ENCODE peak calls at places on chromosomes 7 and 10, in five cellular contexts. Z is heart right ventricle, S is colonic mucosa, J is tibial artery, G is tibial nerve. H is an unnamed sample.
A peak's percentile ranks its signal among the peaks of the same experiment; 100 is the strongest.

GRCh38 chr7:116809636-116810266 is 52.6 kb upstream of the CAPZA2 start:
- DNase-seq in Z (peak; percentile 51), S (peak; percentile 66), J (no peak), G (no peak), H (no peak)

GRCh38 chr7:49483142-49483541 is 290.3 kb upstream of the VWC2 start:
- DNase-seq in Z (peak; percentile 6), S (peak; percentile 38), J (no peak), G (no peak), H (no peak)

GRCh38 chr10:80187465-80188409 is 17.6 kb downstream of the ANXA11 start:
- DNase-seq in Z (no peak), S (peak; percentile 79), J (no peak), G (no peak), H (no peak)

GRCh38 chr10:91566142-91566541 is 66.7 kb downstream of the PPP1R3C start:
- DNase-seq in Z (no peak), S (no peak), J (no peak), G (no peak), H (no peak)

GRCh38 chr7:31373337-31374289 is 33.1 kb upstream of the NEUROD6 start:
- DNase-seq in Z (peak; percentile 16), S (peak; percentile 58), J (no peak), G (no peak), H (no peak)

GRCh38 chr10:29530112-29530976 is 104.4 kb downstream of the SVIL start:
- DNase-seq in Z (no peak), S (no peak), J (no peak), G (no peak), H (no peak)

GRCh38 chr10:86393401-86393800 is 26.8 kb upstream of the GRID1 start:
- DNase-seq in Z (no peak), S (no peak), J (no peak), G (no peak), H (no peak)

GRCh38 chr10:27100800-27101347 is 580 bp upstream of the ANKRD26 start:
- DNase-seq in Z (no peak), S (no peak), J (no peak), G (no peak), H (no peak)

GRCh38 chr7:55099086-55099831 is 80.4 kb downstream of the EGFR start:
- DNase-seq in Z (no peak), S (no peak), J (no peak), G (peak; percentile 28), H (peak; percentile 63)

GRCh38 chr10:17366705-17367104 is 87.7 kb downstream of the ST8SIA6 start:
- DNase-seq in Z (no peak), S (no peak), J (no peak), G (no peak), H (no peak)

GRCh38 chr7:27202018-27202740 is 2.3 kb upstream of the HOXA13 start:
- DNase-seq in Z (no peak), S (peak; percentile 32), J (peak; percentile 47), G (no peak), H (no peak)

GRCh38 chr10:45419673-45420020 is 45.6 kb downstream of the ALOX5 start:
- DNase-seq in Z (peak; percentile 45), S (no peak), J (no peak), G (no peak), H (no peak)

GRCh38 chr7:128437426-128438332 is 18.0 kb upstream of the HILPDA start:
- DNase-seq in Z (no peak), S (no peak), J (no peak), G (no peak), H (no peak)

GRCh38 chr10:105024184-105024583 is 383.1 kb downstream of the SORCS3 start:
- DNase-seq in Z (no peak), S (no peak), J (no peak), G (no peak), H (no peak)

GRCh38 chr7:38731195-38731594 is 100.0 kb upstream of the AMPH start:
- DNase-seq in Z (no peak), S (no peak), J (no peak), G (no peak), H (no peak)

GRCh38 chr10:131187886-131188285 is 123.6 kb downstream of the TCERG1L start:
- DNase-seq in Z (no peak), S (no peak), J (no peak), G (no peak), H (no peak)

GRCh38 chr10:16828731-16829175 is 11.5 kb upstream of the RSU1 start:
- DNase-seq in Z (peak; percentile 67), S (no peak), J (peak; percentile 75), G (no peak), H (peak; percentile 37)

GRCh38 chr7:150370612-150371071 is 2.0 kb downstream of the REPIN1 start:
- DNase-seq in Z (no peak), S (no peak), J (no peak), G (no peak), H (no peak)

GRCh38 chr7:142770720-142771352 is at the start of gene PRSS2:
- DNase-seq in Z (no peak), S (no peak), J (no peak), G (no peak), H (no peak)

GRCh38 chr10:24255907-24256306 is 47.0 kb downstream of the KIAA1217 start:
- DNase-seq in Z (peak; percentile 48), S (no peak), J (no peak), G (no peak), H (peak; percentile 40)

GRCh38 chr7:107810626-107811025 is 7.6 kb upstream of the SLC26A3 start:
- DNase-seq in Z (no peak), S (no peak), J (no peak), G (no peak), H (no peak)

GRCh38 chr7:119572132-119572531 is 700.8 kb upstream of the KCND2 start:
- DNase-seq in Z (no peak), S (no peak), J (no peak), G (no peak), H (no peak)

GRCh38 chr10:79054203-79055099 is 14.3 kb upstream of the ZMIZ1 start:
- DNase-seq in Z (no peak), S (peak; percentile 90), J (peak; percentile 37), G (no peak), H (peak; percentile 12)

GRCh38 chr10:80382989-80383388 is 25.4 kb upstream of the PRXL2A start:
- DNase-seq in Z (peak; percentile 41), S (peak; percentile 40), J (no peak), G (no peak), H (no peak)

GRCh38 chr7:80313067-80313626 is 178.5 kb downstream of the GNAI1 start:
- DNase-seq in Z (no peak), S (no peak), J (no peak), G (no peak), H (no peak)

GRCh38 chr7:97460433-97460832 is 271.5 kb upstream of the TAC1 start:
- DNase-seq in Z (no peak), S (no peak), J (no peak), G (no peak), H (no peak)

GRCh38 chr10:114374141-114374791 is 30.0 kb downstream of the AFAP1L2 start:
- DNase-seq in Z (peak; percentile 73), S (peak; percentile 53), J (no peak), G (peak; percentile 38), H (peak; percentile 70)

GRCh38 chr7:150963707-150964559 is 14.2 kb downstream of the KCNH2 start:
- DNase-seq in Z (no peak), S (no peak), J (no peak), G (no peak), H (peak; percentile 36)

GRCh38 chr10:100006241-100006886 is 3.4 kb downstream of the DNMBP start:
- DNase-seq in Z (no peak), S (no peak), J (no peak), G (no peak), H (no peak)

GRCh38 chr10:80416401-80417098 is 8.2 kb downstream of the PRXL2A start:
- DNase-seq in Z (peak; percentile 77), S (no peak), J (no peak), G (peak; percentile 36), H (peak; percentile 86)

GRCh38 chr10:44926771-44927751 is 15.9 kb downstream of the TMEM72 start:
- DNase-seq in Z (no peak), S (no peak), J (peak; percentile 63), G (peak; percentile 63), H (no peak)

GRCh38 chr7:135662123-135662372 is 266 bp upstream of the STMP1 start:
- DNase-seq in Z (no peak), S (no peak), J (no peak), G (no peak), H (no peak)
- H3K27ac ChIP-seq in Z (peak overlapping the region; percentile 95), S (peak overlapping the region; percentile 69), J (peak overlapping the region; percentile 90), G (peak overlapping the region; percentile 95), H (peak overlapping the region; percentile 97)

DNA sequence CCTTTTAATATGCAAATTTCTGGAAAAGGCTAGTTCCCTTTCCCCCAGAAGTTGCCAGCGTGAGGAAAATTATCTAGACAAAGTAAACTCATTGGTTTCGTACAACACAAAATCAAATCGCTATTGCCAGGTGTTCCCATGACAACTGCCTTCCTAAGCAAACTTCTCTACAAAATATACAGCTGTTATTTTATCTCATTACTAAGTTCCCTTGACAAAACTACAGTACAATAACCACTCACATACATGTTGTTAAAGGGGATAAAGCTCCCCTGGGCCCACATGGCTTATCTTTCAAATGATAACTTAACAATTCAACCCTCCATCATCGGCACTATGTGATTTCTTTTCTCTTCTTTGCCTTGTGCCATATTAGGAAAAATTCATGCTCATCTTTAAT is 374.5 kb upstream of the AKR1E2 start:
- DNase-seq in Z (no peak), S (no peak), J (no peak), G (no peak), H (no peak)
- H3K4me3 ChIP-seq in Z (no peak overlapping the region), S (no peak overlapping the region), J (no peak overlapping the region), G (no peak overlapping the region), H (no peak overlapping the region)

GRCh38 chr10:125117941-125118630 is 42.3 kb downstream of the CTBP2 start:
- DNase-seq in Z (no peak), S (peak; percentile 61), J (peak; percentile 84), G (peak; percentile 21), H (peak; percentile 55)

GRCh38 chr10:125121003-125121402 is 39.4 kb downstream of the CTBP2 start:
- DNase-seq in Z (no peak), S (no peak), J (peak; percentile 51), G (no peak), H (no peak)

GRCh38 chr10:125118701-125119100 is 41.7 kb downstream of the CTBP2 start:
- DNase-seq in Z (no peak), S (no peak), J (peak; percentile 61), G (no peak), H (no peak)

GRCh38 chr10:125122566-125122965 is 37.8 kb downstream of the CTBP2 start:
- DNase-seq in Z (no peak), S (no peak), J (peak; percentile 58), G (no peak), H (no peak)

DNA sequence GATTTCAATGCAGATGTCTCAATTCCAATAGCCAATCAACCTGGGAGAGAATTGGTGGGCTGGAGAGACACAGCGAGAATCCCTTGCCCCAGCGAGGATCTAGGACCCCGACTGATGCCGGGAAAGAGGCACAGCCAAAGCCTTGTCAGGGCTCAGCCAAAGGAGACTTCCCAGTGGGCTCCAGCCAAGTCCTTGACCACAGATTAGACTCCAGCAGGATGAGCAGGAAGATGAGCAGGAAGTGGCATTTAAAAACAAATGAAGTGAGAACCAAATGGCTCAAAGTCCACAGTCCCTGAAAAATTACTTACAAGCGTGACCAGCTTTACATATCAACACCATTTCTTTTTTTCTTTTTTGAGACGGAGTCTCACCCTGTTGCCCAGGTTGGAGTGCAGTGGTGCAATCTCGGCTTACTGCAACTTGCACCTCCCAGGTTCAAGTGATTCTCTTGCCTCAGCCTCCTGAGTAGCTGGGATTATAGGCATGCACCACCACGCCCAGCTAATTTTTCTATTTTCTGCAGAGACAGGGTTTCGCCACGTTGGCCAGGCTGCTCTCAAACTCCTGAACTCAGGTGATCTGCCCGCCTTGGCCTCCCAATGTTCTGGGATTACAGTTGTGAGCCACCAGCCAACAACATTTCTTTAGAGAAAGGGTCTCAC is 40.2 kb downstream of the CTBP2 start:
- DNase-seq in Z (no peak), S (no peak), J (peak; percentile 59), G (no peak), H (no peak)
- H3K4me1 ChIP-seq in Z (peaks cover 99% of the 10 kb centered on the region), S (peaks cover 26% of the 10 kb centered on the region), J (peaks cover 55% of the 10 kb centered on the region), G (no peaks in the 10 kb centered on the region), H (peaks cover 100% of the 10 kb centered on the region)

GRCh38 chr7:77791956-77792355 is 6.3 kb downstream of the TMEM60 start:
- DNase-seq in Z (no peak), S (no peak), J (no peak), G (no peak), H (no peak)
- H3K27ac ChIP-seq in Z (no peak overlapping the region), S (peak overlapping the region; percentile 27), J (no peak overlapping the region), G (no peak overlapping the region), H (no peak overlapping the region)